ENCODE peak calls at places on chromosomes 1 and 21, in five cellular contexts. One of them, this sample, is unnamed. For H3K4me1, the result is how much of the 10 kb centered on the place peaks cover.

GRCh38 chr1:101187287-101187686 is 49.5 kb upstream of the S1PR1 start:
- DNase-seq in esophagus muscularis mucosa: no peak
- DNase-seq in ovary: no peak
- DNase-seq in stomach: no peak
- DNase-seq in SK-N-SH: no peak
- DNase-seq in this sample: no peak

GRCh38 chr1:207866471-207867135 is 44.3 kb downstream of the CD34 start:
- DNase-seq in ovary: peak
- DNase-seq in SK-N-SH: peak
- DNase-seq in stomach: no peak
- DNase-seq in esophagus muscularis mucosa: no peak
- DNase-seq in this sample: peak

GRCh38 chr1:1259540-1259939 is 13.0 kb upstream of the C1QTNF12 start:
- DNase-seq in stomach: no peak
- DNase-seq in esophagus muscularis mucosa: no peak
- DNase-seq in SK-N-SH: no peak
- DNase-seq in ovary: no peak
- DNase-seq in this sample: no peak

GRCh38 chr1:200048244-200048643 is 20.7 kb downstream of the NR5A2 start:
- DNase-seq in esophagus muscularis mucosa: no peak
- DNase-seq in ovary: no peak
- DNase-seq in stomach: no peak
- DNase-seq in SK-N-SH: no peak
- DNase-seq in this sample: no peak

GRCh38 chr1:160204526-160205241 is 500 bp upstream of the PEA15 start:
- DNase-seq in SK-N-SH: peak
- DNase-seq in esophagus muscularis mucosa: no peak
- DNase-seq in stomach: no peak
- DNase-seq in ovary: no peak
- DNase-seq in this sample: peak

GRCh38 chr1:109185990-109186703 is 27.6 kb upstream of the SARS1 start:
- DNase-seq in esophagus muscularis mucosa: no peak
- DNase-seq in stomach: no peak
- DNase-seq in SK-N-SH: no peak
- DNase-seq in ovary: no peak
- DNase-seq in this sample: no peak

GRCh38 chr1:113307771-113308451 is 82.4 kb upstream of the MAGI3 start:
- DNase-seq in stomach: no peak
- DNase-seq in SK-N-SH: no peak
- DNase-seq in ovary: no peak
- DNase-seq in esophagus muscularis mucosa: no peak
- DNase-seq in this sample: no peak

GRCh38 chr1:164660415-164661174 is 101.6 kb downstream of the PBX1 start:
- DNase-seq in stomach: no peak
- DNase-seq in esophagus muscularis mucosa: no peak
- DNase-seq in ovary: no peak
- DNase-seq in SK-N-SH: no peak
- DNase-seq in this sample: no peak

GRCh38 chr1:101025283-101025679 is 303 bp downstream of the DPH5 start:
- DNase-seq in SK-N-SH: peak
- DNase-seq in esophagus muscularis mucosa: no peak
- DNase-seq in stomach: no peak
- DNase-seq in ovary: peak
- DNase-seq in this sample: peak

GRCh38 chr1:43414634-43415223 is 25.0 kb downstream of the SZT2 start:
- DNase-seq in esophagus muscularis mucosa: no peak
- DNase-seq in ovary: peak
- DNase-seq in stomach: peak
- DNase-seq in SK-N-SH: peak
- DNase-seq in this sample: peak

GRCh38 chr21:33760641-33761103 is 118.4 kb downstream of the ITSN1 start:
- DNase-seq in esophagus muscularis mucosa: no peak
- DNase-seq in stomach: no peak
- DNase-seq in ovary: no peak
- DNase-seq in SK-N-SH: no peak
- DNase-seq in this sample: no peak

GRCh38 chr1:228364068-228364705 is 42.4 kb downstream of the TRIM11 start:
- DNase-seq in SK-N-SH: no peak
- DNase-seq in esophagus muscularis mucosa: no peak
- DNase-seq in stomach: no peak
- DNase-seq in ovary: peak
- DNase-seq in this sample: no peak

GRCh38 chr21:28084951-28085350 is 907.7 kb downstream of the LTN1 start:
- DNase-seq in stomach: no peak
- DNase-seq in esophagus muscularis mucosa: no peak
- DNase-seq in ovary: no peak
- DNase-seq in SK-N-SH: no peak
- DNase-seq in this sample: no peak

GRCh38 chr1:27379564-27380132 is 3.5 kb downstream of the CD164L2 start:
- DNase-seq in SK-N-SH: no peak
- DNase-seq in ovary: no peak
- DNase-seq in stomach: no peak
- DNase-seq in esophagus muscularis mucosa: no peak
- DNase-seq in this sample: no peak

DNA sequence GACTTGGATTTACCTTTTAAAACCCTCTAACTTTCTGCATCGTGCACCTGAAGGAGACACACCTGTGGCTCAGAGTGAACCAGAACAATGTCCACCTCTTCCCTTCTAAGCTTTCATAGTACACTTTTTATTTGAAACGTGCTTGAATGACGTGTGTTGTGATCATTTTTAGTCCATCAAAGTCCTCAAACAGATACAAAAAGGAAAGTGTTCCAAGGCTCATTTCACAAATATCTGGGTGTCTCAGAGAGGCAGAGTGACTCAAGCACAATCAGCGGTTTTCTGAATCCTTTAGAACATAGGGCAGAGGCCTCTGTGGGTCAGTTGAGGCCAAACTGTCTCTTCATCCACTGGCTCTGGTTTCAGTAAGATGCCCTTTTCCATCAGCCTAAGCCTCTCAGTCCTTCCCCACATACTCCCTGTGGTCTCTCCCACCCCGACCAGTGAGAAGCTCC is 49.7 kb downstream of the TOMM20 start:
- DNase-seq in ovary: no peak
- DNase-seq in SK-N-SH: no peak
- DNase-seq in stomach: no peak
- DNase-seq in esophagus muscularis mucosa: no peak
- DNase-seq in this sample: no peak
- H3K4me1 ChIP-seq in ovary: under half
- H3K4me1 ChIP-seq in SK-N-SH: under half
- H3K4me1 ChIP-seq in stomach: half or more
- H3K4me1 ChIP-seq in esophagus muscularis mucosa: half or more
- H3K4me1 ChIP-seq in this sample: half or more

GRCh38 chr1:181849071-181849470 is 212.4 kb downstream of the ZNF648 start:
- DNase-seq in stomach: no peak
- DNase-seq in esophagus muscularis mucosa: no peak
- DNase-seq in ovary: no peak
- DNase-seq in SK-N-SH: no peak
- DNase-seq in this sample: no peak
- TF ChIP-seq EP300 in stomach: no peak
- TF ChIP-seq EP300 in esophagus muscularis mucosa: no peak
- TF ChIP-seq EP300 in ovary: no peak
- TF ChIP-seq EP300 in SK-N-SH: no peak
- TF ChIP-seq EP300 in this sample: no peak

GRCh38 chr1:236754525-236755210 is 40.4 kb upstream of the MTR start:
- DNase-seq in stomach: no peak
- DNase-seq in SK-N-SH: no peak
- DNase-seq in ovary: no peak
- DNase-seq in esophagus muscularis mucosa: no peak
- DNase-seq in this sample: no peak
- H3K4me1 ChIP-seq in stomach: under half
- H3K4me1 ChIP-seq in SK-N-SH: under half
- H3K4me1 ChIP-seq in ovary: under half
- H3K4me1 ChIP-seq in esophagus muscularis mucosa: under half
- H3K4me1 ChIP-seq in this sample: under half

GRCh38 chr1:180353930-180354329 is 123.9 kb downstream of the LHX4 start:
- DNase-seq in SK-N-SH: peak
- DNase-seq in stomach: no peak
- DNase-seq in ovary: no peak
- DNase-seq in esophagus muscularis mucosa: no peak
- DNase-seq in this sample: no peak
- TF ChIP-seq EP300 in SK-N-SH: no peak
- TF ChIP-seq EP300 in stomach: no peak
- TF ChIP-seq EP300 in ovary: no peak
- TF ChIP-seq EP300 in esophagus muscularis mucosa: no peak
- TF ChIP-seq EP300 in this sample: no peak

GRCh38 chr1:151565500-151566189 is 25.5 kb downstream of the TUFT1 start:
- DNase-seq in SK-N-SH: no peak
- DNase-seq in stomach: no peak
- DNase-seq in esophagus muscularis mucosa: no peak
- DNase-seq in ovary: no peak
- DNase-seq in this sample: no peak
- H3K4me1 ChIP-seq in SK-N-SH: under half
- H3K4me1 ChIP-seq in stomach: under half
- H3K4me1 ChIP-seq in esophagus muscularis mucosa: under half
- H3K4me1 ChIP-seq in ovary: under half
- H3K4me1 ChIP-seq in this sample: under half

DNA sequence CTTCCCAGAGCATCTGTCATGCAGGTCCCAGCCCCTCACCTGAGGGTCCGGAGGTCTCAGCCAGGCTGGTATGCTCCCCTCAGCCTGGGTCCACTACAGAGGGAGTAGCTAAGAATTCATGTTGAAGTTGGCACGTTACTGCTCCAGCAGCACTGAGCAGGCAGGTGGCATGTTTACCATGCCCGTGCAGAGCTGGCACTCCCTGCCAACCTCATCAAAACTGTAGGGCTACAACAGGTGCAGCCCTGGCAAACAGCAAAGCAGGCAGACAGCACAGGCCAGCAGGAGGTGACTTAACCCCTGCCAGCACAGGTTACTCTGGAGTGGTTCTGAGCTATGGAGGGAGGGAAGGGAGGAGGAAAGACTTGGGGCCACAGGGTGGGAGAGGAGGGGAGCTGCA is 46.4 kb downstream of the NUAK2 start:
- DNase-seq in ovary: no peak
- DNase-seq in SK-N-SH: no peak
- DNase-seq in esophagus muscularis mucosa: no peak
- DNase-seq in stomach: peak
- DNase-seq in this sample: peak
- TF ChIP-seq EP300 in ovary: no peak
- TF ChIP-seq EP300 in SK-N-SH: no peak
- TF ChIP-seq EP300 in esophagus muscularis mucosa: no peak
- TF ChIP-seq EP300 in stomach: no peak
- TF ChIP-seq EP300 in this sample: no peak

DNA sequence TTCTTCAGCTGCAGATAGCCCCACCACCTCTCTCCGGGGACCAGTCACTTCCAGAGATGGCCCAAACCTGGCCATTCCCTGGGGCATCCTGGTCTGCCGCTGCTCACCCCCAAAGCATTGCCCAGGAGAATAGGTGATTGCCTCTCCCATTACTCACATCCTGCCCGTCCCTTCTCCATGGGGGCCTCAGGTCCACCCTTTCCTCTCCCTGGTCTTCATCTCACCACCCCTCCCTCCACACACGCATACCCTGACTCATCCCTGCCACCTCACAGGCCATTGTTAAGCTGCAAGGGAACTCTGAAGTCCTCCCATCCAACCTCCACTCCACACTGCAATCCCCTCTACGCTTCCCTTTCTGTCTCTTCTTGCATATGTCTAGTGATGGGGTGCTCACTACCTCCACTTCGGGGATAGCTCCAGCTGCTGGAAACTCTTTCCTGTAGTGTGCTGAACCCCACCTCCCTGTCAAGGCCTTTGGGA is at the start of gene PLEKHG5:
- DNase-seq in ovary: no peak
- DNase-seq in SK-N-SH: no peak
- DNase-seq in stomach: no peak
- DNase-seq in esophagus muscularis mucosa: no peak
- DNase-seq in this sample: no peak
- H3K4me1 ChIP-seq in ovary: under half
- H3K4me1 ChIP-seq in SK-N-SH: half or more
- H3K4me1 ChIP-seq in stomach: under half
- H3K4me1 ChIP-seq in esophagus muscularis mucosa: half or more
- H3K4me1 ChIP-seq in this sample: under half

GRCh38 chr1:93910305-93910704 is 1.1 kb upstream of the GCLM start:
- DNase-seq in ovary: no peak
- DNase-seq in esophagus muscularis mucosa: no peak
- DNase-seq in SK-N-SH: no peak
- DNase-seq in stomach: no peak
- DNase-seq in this sample: no peak

GRCh38 chr1:93907718-93908117 is 1.5 kb downstream of the GCLM start:
- DNase-seq in esophagus muscularis mucosa: no peak
- DNase-seq in SK-N-SH: peak
- DNase-seq in ovary: no peak
- DNase-seq in stomach: no peak
- DNase-seq in this sample: no peak

GRCh38 chr1:93908394-93909145 is 660 bp downstream of the GCLM start:
- DNase-seq in SK-N-SH: no peak
- DNase-seq in esophagus muscularis mucosa: no peak
- DNase-seq in ovary: peak
- DNase-seq in stomach: peak
- DNase-seq in this sample: peak

GRCh38 chr1:93906480-93906879 is 2.8 kb downstream of the GCLM start:
- DNase-seq in ovary: no peak
- DNase-seq in esophagus muscularis mucosa: no peak
- DNase-seq in SK-N-SH: no peak
- DNase-seq in stomach: no peak
- DNase-seq in this sample: no peak

GRCh38 chr1:93909146-93910050 is at the start of gene GCLM:
- DNase-seq in esophagus muscularis mucosa: peak
- DNase-seq in stomach: peak
- DNase-seq in ovary: peak
- DNase-seq in SK-N-SH: peak
- DNase-seq in this sample: peak
- TF ChIP-seq EP300 in esophagus muscularis mucosa: no peak
- TF ChIP-seq EP300 in stomach: no peak
- TF ChIP-seq EP300 in ovary: no peak
- TF ChIP-seq EP300 in SK-N-SH: peak
- TF ChIP-seq EP300 in this sample: no peak

GRCh38 chr1:206510371-206510770 is 3.0 kb downstream of the RASSF5 start:
- DNase-seq in SK-N-SH: no peak
- DNase-seq in ovary: no peak
- DNase-seq in esophagus muscularis mucosa: no peak
- DNase-seq in stomach: no peak
- DNase-seq in this sample: no peak
- H3K4me1 ChIP-seq in SK-N-SH: under half
- H3K4me1 ChIP-seq in ovary: under half
- H3K4me1 ChIP-seq in esophagus muscularis mucosa: under half
- H3K4me1 ChIP-seq in stomach: half or more
- H3K4me1 ChIP-seq in this sample: under half

This sample was measured in transverse colon.